ENCODE peak calls at places on chromosomes 7 and 10, in seven cellular contexts. One of them, this sample, is unnamed.

GRCh38 chr10:74371696-74372095 is 220.7 kb downstream of the ADK start:
- DNase-seq in foreskin fibroblast: peak
- DNase-seq in brain microvascular endothelial cell: peak
- DNase-seq in fibroblast of lung: peak
- DNase-seq in dorsolateral prefrontal cortex: no peak
- DNase-seq in type B pancreatic cell: no peak
- DNase-seq in omental fat pad: no peak
- DNase-seq in this sample: no peak

GRCh38 chr10:64376169-64376568 is 855.0 kb downstream of the REEP3 start:
- DNase-seq in foreskin fibroblast: no peak
- DNase-seq in brain microvascular endothelial cell: no peak
- DNase-seq in fibroblast of lung: no peak
- DNase-seq in dorsolateral prefrontal cortex: no peak
- DNase-seq in type B pancreatic cell: no peak
- DNase-seq in omental fat pad: no peak
- DNase-seq in this sample: no peak

GRCh38 chr7:121499526-121500123 is 103.5 kb upstream of the FAM3C start:
- DNase-seq in foreskin fibroblast: no peak
- DNase-seq in brain microvascular endothelial cell: no peak
- DNase-seq in fibroblast of lung: no peak
- DNase-seq in dorsolateral prefrontal cortex: no peak
- DNase-seq in type B pancreatic cell: no peak
- DNase-seq in omental fat pad: no peak
- DNase-seq in this sample: no peak

GRCh38 chr7:96388166-96388565 is 66.3 kb upstream of the SLC25A13 start:
- DNase-seq in foreskin fibroblast: peak
- DNase-seq in brain microvascular endothelial cell: peak
- DNase-seq in fibroblast of lung: peak
- DNase-seq in dorsolateral prefrontal cortex: no peak
- DNase-seq in type B pancreatic cell: no peak
- DNase-seq in omental fat pad: no peak
- DNase-seq in this sample: no peak

GRCh38 chr10:77234599-77234998 is 403.0 kb downstream of the KCNMA1 start:
- DNase-seq in foreskin fibroblast: no peak
- DNase-seq in brain microvascular endothelial cell: no peak
- DNase-seq in fibroblast of lung: no peak
- DNase-seq in dorsolateral prefrontal cortex: no peak
- DNase-seq in type B pancreatic cell: no peak
- DNase-seq in omental fat pad: no peak
- DNase-seq in this sample: no peak

GRCh38 chr7:28957064-28957821 is 887 bp downstream of the TRIL start:
- DNase-seq in foreskin fibroblast: peak
- DNase-seq in brain microvascular endothelial cell: no peak
- DNase-seq in fibroblast of lung: peak
- DNase-seq in dorsolateral prefrontal cortex: no peak
- DNase-seq in type B pancreatic cell: no peak
- DNase-seq in omental fat pad: no peak
- DNase-seq in this sample: peak

GRCh38 chr10:24128066-24128751 is 80.7 kb upstream of the KIAA1217 start:
- DNase-seq in foreskin fibroblast: no peak
- DNase-seq in brain microvascular endothelial cell: no peak
- DNase-seq in fibroblast of lung: peak
- DNase-seq in dorsolateral prefrontal cortex: no peak
- DNase-seq in type B pancreatic cell: no peak
- DNase-seq in omental fat pad: no peak
- DNase-seq in this sample: peak

GRCh38 chr7:150330211-150330885 is 7.0 kb upstream of the ACTR3C start:
- DNase-seq in foreskin fibroblast: no peak
- DNase-seq in brain microvascular endothelial cell: no peak
- DNase-seq in fibroblast of lung: no peak
- DNase-seq in dorsolateral prefrontal cortex: no peak
- DNase-seq in type B pancreatic cell: no peak
- DNase-seq in omental fat pad: no peak
- DNase-seq in this sample: no peak

GRCh38 chr10:110327262-110327914 is 22.7 kb upstream of the SMNDC1 start:
- DNase-seq in foreskin fibroblast: peak
- DNase-seq in brain microvascular endothelial cell: no peak
- DNase-seq in fibroblast of lung: peak
- DNase-seq in dorsolateral prefrontal cortex: no peak
- DNase-seq in type B pancreatic cell: no peak
- DNase-seq in omental fat pad: no peak
- DNase-seq in this sample: no peak

GRCh38 chr10:44046605-44047004 is 338.3 kb downstream of the CXCL12 start:
- DNase-seq in foreskin fibroblast: peak
- DNase-seq in brain microvascular endothelial cell: peak
- DNase-seq in fibroblast of lung: peak
- DNase-seq in dorsolateral prefrontal cortex: no peak
- DNase-seq in type B pancreatic cell: no peak
- DNase-seq in omental fat pad: no peak
- DNase-seq in this sample: peak

GRCh38 chr7:156017916-156018700 is 205.8 kb upstream of the SHH start:
- DNase-seq in foreskin fibroblast: no peak
- DNase-seq in brain microvascular endothelial cell: no peak
- DNase-seq in fibroblast of lung: no peak
- DNase-seq in dorsolateral prefrontal cortex: no peak
- DNase-seq in type B pancreatic cell: peak
- DNase-seq in omental fat pad: no peak
- DNase-seq in this sample: no peak

GRCh38 chr10:104120061-104120460 is 1.9 kb upstream of the SFR1 start:
- DNase-seq in foreskin fibroblast: no peak
- DNase-seq in brain microvascular endothelial cell: no peak
- DNase-seq in fibroblast of lung: no peak
- DNase-seq in dorsolateral prefrontal cortex: no peak
- DNase-seq in type B pancreatic cell: no peak
- DNase-seq in omental fat pad: no peak
- DNase-seq in this sample: no peak

GRCh38 chr7:105218939-105219770 is 169.6 kb downstream of the SRPK2 start:
- DNase-seq in foreskin fibroblast: peak
- DNase-seq in brain microvascular endothelial cell: no peak
- DNase-seq in fibroblast of lung: peak
- DNase-seq in dorsolateral prefrontal cortex: no peak
- DNase-seq in type B pancreatic cell: no peak
- DNase-seq in omental fat pad: no peak
- DNase-seq in this sample: no peak

GRCh38 chr10:11899067-11899876 is 76.1 kb downstream of the PROSER2 start:
- DNase-seq in foreskin fibroblast: no peak
- DNase-seq in brain microvascular endothelial cell: no peak
- DNase-seq in fibroblast of lung: no peak
- DNase-seq in dorsolateral prefrontal cortex: no peak
- DNase-seq in type B pancreatic cell: no peak
- DNase-seq in omental fat pad: no peak
- DNase-seq in this sample: no peak

GRCh38 chr10:60853107-60853506 is 74.8 kb downstream of the CDK1 start:
- DNase-seq in foreskin fibroblast: no peak
- DNase-seq in brain microvascular endothelial cell: no peak
- DNase-seq in fibroblast of lung: peak
- DNase-seq in dorsolateral prefrontal cortex: no peak
- DNase-seq in type B pancreatic cell: no peak
- DNase-seq in omental fat pad: no peak
- DNase-seq in this sample: no peak

GRCh38 chr7:155003215-155003999 is 483 bp upstream of the PAXIP1 start:
- DNase-seq in foreskin fibroblast: peak
- DNase-seq in brain microvascular endothelial cell: peak
- DNase-seq in fibroblast of lung: peak
- DNase-seq in dorsolateral prefrontal cortex: peak
- DNase-seq in type B pancreatic cell: peak
- DNase-seq in omental fat pad: no peak
- DNase-seq in this sample: peak

GRCh38 chr7:70494225-70494877 is 637.6 kb upstream of the GALNT17 start:
- DNase-seq in foreskin fibroblast: no peak
- DNase-seq in brain microvascular endothelial cell: no peak
- DNase-seq in fibroblast of lung: peak
- DNase-seq in dorsolateral prefrontal cortex: no peak
- DNase-seq in type B pancreatic cell: no peak
- DNase-seq in omental fat pad: no peak
- DNase-seq in this sample: no peak

GRCh38 chr10:118692911-118693310 is 61.9 kb downstream of the CACUL1 start:
- DNase-seq in foreskin fibroblast: peak
- DNase-seq in brain microvascular endothelial cell: peak
- DNase-seq in fibroblast of lung: peak
- DNase-seq in dorsolateral prefrontal cortex: no peak
- DNase-seq in type B pancreatic cell: no peak
- DNase-seq in omental fat pad: no peak
- DNase-seq in this sample: no peak

GRCh38 chr10:35364808-35365207 is 28.5 kb downstream of the CCNY start:
- DNase-seq in foreskin fibroblast: no peak
- DNase-seq in brain microvascular endothelial cell: no peak
- DNase-seq in fibroblast of lung: no peak
- DNase-seq in dorsolateral prefrontal cortex: no peak
- DNase-seq in type B pancreatic cell: no peak
- DNase-seq in omental fat pad: no peak
- DNase-seq in this sample: no peak

GRCh38 chr7:17523813-17524741 is 225.6 kb downstream of the AHR start:
- DNase-seq in foreskin fibroblast: peak
- DNase-seq in brain microvascular endothelial cell: peak
- DNase-seq in fibroblast of lung: peak
- DNase-seq in dorsolateral prefrontal cortex: no peak
- DNase-seq in type B pancreatic cell: no peak
- DNase-seq in omental fat pad: no peak
- DNase-seq in this sample: no peak

GRCh38 chr7:87060288-87060537 is 759 bp upstream of the ELAPOR2 start:
- DNase-seq in foreskin fibroblast: no peak
- DNase-seq in brain microvascular endothelial cell: no peak
- DNase-seq in fibroblast of lung: no peak
- DNase-seq in dorsolateral prefrontal cortex: no peak
- DNase-seq in type B pancreatic cell: no peak
- DNase-seq in omental fat pad: no peak
- DNase-seq in this sample: no peak

GRCh38 chr10:79933961-79934360 is 14.9 kb downstream of the SFTPD start:
- DNase-seq in foreskin fibroblast: peak
- DNase-seq in brain microvascular endothelial cell: peak
- DNase-seq in fibroblast of lung: peak
- DNase-seq in dorsolateral prefrontal cortex: no peak
- DNase-seq in type B pancreatic cell: no peak
- DNase-seq in omental fat pad: no peak
- DNase-seq in this sample: no peak

GRCh38 chr7:23546897-23547572 is 15.3 kb upstream of the TRA2A start:
- DNase-seq in foreskin fibroblast: peak
- DNase-seq in brain microvascular endothelial cell: peak
- DNase-seq in fibroblast of lung: peak
- DNase-seq in dorsolateral prefrontal cortex: peak
- DNase-seq in type B pancreatic cell: peak
- DNase-seq in omental fat pad: peak
- DNase-seq in this sample: peak

GRCh38 chr10:30755474-30755873 is 125.9 kb upstream of the LYZL2 start:
- DNase-seq in foreskin fibroblast: peak
- DNase-seq in brain microvascular endothelial cell: no peak
- DNase-seq in fibroblast of lung: no peak
- DNase-seq in dorsolateral prefrontal cortex: no peak
- DNase-seq in type B pancreatic cell: no peak
- DNase-seq in omental fat pad: no peak
- DNase-seq in this sample: no peak

GRCh38 chr7:115933463-115933862 is 97.1 kb downstream of the TFEC start:
- DNase-seq in foreskin fibroblast: peak
- DNase-seq in brain microvascular endothelial cell: no peak
- DNase-seq in fibroblast of lung: peak
- DNase-seq in dorsolateral prefrontal cortex: no peak
- DNase-seq in type B pancreatic cell: no peak
- DNase-seq in omental fat pad: no peak
- DNase-seq in this sample: no peak

GRCh38 chr7:36943591-36944430 is 219.5 kb upstream of the AOAH start:
- DNase-seq in foreskin fibroblast: no peak
- DNase-seq in brain microvascular endothelial cell: no peak
- DNase-seq in fibroblast of lung: peak
- DNase-seq in dorsolateral prefrontal cortex: no peak
- DNase-seq in type B pancreatic cell: no peak
- DNase-seq in omental fat pad: no peak
- DNase-seq in this sample: no peak
- TF ChIP-seq CTCF in foreskin fibroblast: no peak
- TF ChIP-seq CTCF in brain microvascular endothelial cell: no peak
- TF ChIP-seq CTCF in fibroblast of lung: no peak
- TF ChIP-seq CTCF in dorsolateral prefrontal cortex: no peak
- TF ChIP-seq CTCF in type B pancreatic cell: no peak
- TF ChIP-seq CTCF in omental fat pad: no peak
- TF ChIP-seq CTCF in this sample: no peak

DNA sequence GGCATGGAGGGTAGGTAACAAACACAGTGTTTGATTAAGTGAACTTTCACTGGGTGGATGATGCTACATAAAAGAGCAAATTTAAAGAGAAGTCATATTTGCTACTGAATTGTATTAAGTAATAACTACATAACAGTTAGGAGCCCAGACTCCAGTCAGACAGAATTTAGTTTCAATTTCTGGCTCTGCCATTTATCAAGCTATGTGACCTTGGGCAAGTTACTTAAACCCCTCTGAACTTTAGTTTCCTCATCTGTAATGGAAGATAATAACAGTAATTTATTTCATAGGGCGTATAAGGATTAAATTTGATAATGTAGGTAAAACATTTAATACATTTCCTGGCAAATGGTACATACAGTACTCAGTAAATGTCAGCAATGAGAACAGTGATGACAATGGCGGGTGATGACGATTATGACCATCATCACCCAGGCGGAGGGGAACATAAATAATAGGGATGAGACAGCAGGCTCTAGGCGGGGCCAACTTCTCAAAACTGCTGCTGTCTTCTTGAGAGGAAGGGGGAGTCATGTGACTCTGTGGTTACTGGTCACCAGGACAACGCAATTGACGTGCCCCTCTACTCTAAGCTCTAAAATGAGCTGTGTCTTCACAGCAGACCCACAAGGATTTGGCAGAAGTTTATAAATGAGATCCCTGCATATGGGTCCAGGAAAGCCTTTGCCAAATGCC is 15.6 kb downstream of the DNMBP start:
- DNase-seq in foreskin fibroblast: peak
- DNase-seq in brain microvascular endothelial cell: peak
- DNase-seq in fibroblast of lung: peak
- DNase-seq in dorsolateral prefrontal cortex: no peak
- DNase-seq in type B pancreatic cell: no peak
- DNase-seq in omental fat pad: no peak
- DNase-seq in this sample: no peak
- TF ChIP-seq CTCF in foreskin fibroblast: no peak
- TF ChIP-seq CTCF in brain microvascular endothelial cell: no peak
- TF ChIP-seq CTCF in fibroblast of lung: no peak
- TF ChIP-seq CTCF in dorsolateral prefrontal cortex: no peak
- TF ChIP-seq CTCF in type B pancreatic cell: no peak
- TF ChIP-seq CTCF in omental fat pad: no peak
- TF ChIP-seq CTCF in this sample: no peak

GRCh38 chr7:30254248-30254647 is 30.1 kb upstream of the ZNRF2 start:
- DNase-seq in foreskin fibroblast: no peak
- DNase-seq in brain microvascular endothelial cell: no peak
- DNase-seq in fibroblast of lung: no peak
- DNase-seq in dorsolateral prefrontal cortex: no peak
- DNase-seq in type B pancreatic cell: no peak
- DNase-seq in omental fat pad: no peak
- DNase-seq in this sample: no peak
- TF ChIP-seq CTCF in foreskin fibroblast: no peak
- TF ChIP-seq CTCF in brain microvascular endothelial cell: no peak
- TF ChIP-seq CTCF in fibroblast of lung: no peak
- TF ChIP-seq CTCF in dorsolateral prefrontal cortex: no peak
- TF ChIP-seq CTCF in type B pancreatic cell: no peak
- TF ChIP-seq CTCF in omental fat pad: no peak
- TF ChIP-seq CTCF in this sample: no peak

DNA sequence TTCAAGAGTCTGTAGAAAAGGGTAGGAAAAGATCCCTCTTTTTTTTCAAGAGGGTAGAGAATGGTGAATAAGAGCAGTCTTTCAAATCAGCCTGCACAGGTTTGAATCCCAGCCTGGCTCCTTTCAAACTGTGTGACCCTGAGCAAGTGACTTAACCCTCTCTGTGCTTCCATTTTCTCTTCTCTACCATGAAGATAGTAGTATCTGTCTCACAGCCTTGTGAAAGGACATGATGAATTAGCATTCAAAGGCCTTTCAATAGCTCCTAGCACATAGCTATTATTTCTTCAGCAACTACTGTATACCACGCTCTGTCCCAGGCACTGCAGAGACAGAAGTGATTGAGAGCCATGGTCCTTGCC is 25.4 kb downstream of the LEP start:
- DNase-seq in foreskin fibroblast: no peak
- DNase-seq in brain microvascular endothelial cell: no peak
- DNase-seq in fibroblast of lung: no peak
- DNase-seq in dorsolateral prefrontal cortex: no peak
- DNase-seq in type B pancreatic cell: no peak
- DNase-seq in omental fat pad: no peak
- DNase-seq in this sample: no peak
- TF ChIP-seq CTCF in foreskin fibroblast: no peak
- TF ChIP-seq CTCF in brain microvascular endothelial cell: no peak
- TF ChIP-seq CTCF in fibroblast of lung: no peak
- TF ChIP-seq CTCF in dorsolateral prefrontal cortex: no peak
- TF ChIP-seq CTCF in type B pancreatic cell: no peak
- TF ChIP-seq CTCF in omental fat pad: no peak
- TF ChIP-seq CTCF in this sample: no peak

This sample was measured in neural crest cell.